ENCODE peak calls at places on chromosomes 16 and 17, in five cellular contexts. H is neural progenitor cell, A is heart left ventricle, Z is progenitor cell of endocrine pancreas, U is RWPE1. V is an unnamed sample.
A peak's percentile ranks its signal among the peaks of the same experiment; 100 is the strongest.

GRCh38 chr17:38844261-38844757 is 9.2 kb downstream of the RPL23 start:
- DNase-seq in U (no peak), Z (no peak), H (no peak), A (no peak), V (no peak)

GRCh38 chr16:630024-630814 is 566 bp upstream of the WFIKKN1 start:
- DNase-seq in H (peak; percentile 72), U (no peak), A (no peak), Z (peak; percentile 31), V (no peak)

GRCh38 chr16:8679156-8679555 is 4.7 kb downstream of the ABAT start:
- DNase-seq in U (peak; percentile 51), H (no peak), A (no peak), Z (no peak), V (no peak)

GRCh38 chr16:74480150-74481029 is 59.1 kb upstream of the CLEC18B start:
- DNase-seq in H (peak; percentile 26), Z (no peak), U (peak; percentile 90), A (peak; percentile 19), V (no peak)

GRCh38 chr16:86881118-86881510 is 302.8 kb downstream of the FOXL1 start:
- DNase-seq in A (no peak), Z (no peak), H (no peak), U (no peak), V (no peak)

GRCh38 chr16:31460582-31461002 is 1.3 kb downstream of the ARMC5 start:
- DNase-seq in A (no peak), Z (no peak), U (no peak), H (peak; percentile 58), V (no peak)

GRCh38 chr16:19419691-19420060 is 2.0 kb downstream of the TMC5 start:
- DNase-seq in Z (no peak), U (peak; percentile 94), H (no peak), A (no peak), V (no peak)

GRCh38 chr17:29111816-29112499 is 68.2 kb downstream of the MYO18A start:
- DNase-seq in U (peak; percentile 55), A (peak; percentile 68), Z (peak; percentile 78), H (peak; percentile 77), V (peak; percentile 77)

GRCh38 chr17:2018716-2019490 is 6.2 kb downstream of the RTN4RL1 start:
- DNase-seq in Z (no peak), A (no peak), H (no peak), U (no peak), V (no peak)

GRCh38 chr16:11303405-11304138 is 22.4 kb upstream of the PRM1 start:
- DNase-seq in U (no peak), H (no peak), Z (no peak), A (no peak), V (no peak)

GRCh38 chr16:12907670-12908233 is 6.4 kb downstream of the SHISA9 start:
- DNase-seq in U (no peak), H (peak; percentile 58), Z (no peak), A (no peak), V (no peak)

GRCh38 chr17:80995131-80995530 is 3.5 kb downstream of the CHMP6 start:
- DNase-seq in Z (no peak), A (no peak), H (no peak), U (no peak), V (no peak)

GRCh38 chr17:42097691-42098661 is at the start of gene ZNF385C:
- DNase-seq in Z (no peak), U (no peak), H (peak; percentile 69), A (no peak), V (peak; percentile 71)

GRCh38 chr17:20562587-20562986 is 16.9 kb upstream of the CDRT15L2 start:
- DNase-seq in Z (no peak), H (no peak), U (no peak), A (no peak), V (no peak)

GRCh38 chr17:59423137-59423703 is 91.8 kb downstream of the YPEL2 start:
- DNase-seq in A (peak; percentile 42), U (no peak), H (no peak), Z (no peak), V (no peak)

GRCh38 chr16:425082-425718 is at the start of gene RAB11FIP3:
- DNase-seq in H (peak; percentile 91), A (peak; percentile 90), U (peak; percentile 80), Z (peak; percentile 70), V (peak; percentile 99)

GRCh38 chr17:28698253-28698941 is 13.3 kb downstream of the PROCA1 start:
- DNase-seq in A (no peak), H (no peak), U (no peak), Z (no peak), V (no peak)

DNA sequence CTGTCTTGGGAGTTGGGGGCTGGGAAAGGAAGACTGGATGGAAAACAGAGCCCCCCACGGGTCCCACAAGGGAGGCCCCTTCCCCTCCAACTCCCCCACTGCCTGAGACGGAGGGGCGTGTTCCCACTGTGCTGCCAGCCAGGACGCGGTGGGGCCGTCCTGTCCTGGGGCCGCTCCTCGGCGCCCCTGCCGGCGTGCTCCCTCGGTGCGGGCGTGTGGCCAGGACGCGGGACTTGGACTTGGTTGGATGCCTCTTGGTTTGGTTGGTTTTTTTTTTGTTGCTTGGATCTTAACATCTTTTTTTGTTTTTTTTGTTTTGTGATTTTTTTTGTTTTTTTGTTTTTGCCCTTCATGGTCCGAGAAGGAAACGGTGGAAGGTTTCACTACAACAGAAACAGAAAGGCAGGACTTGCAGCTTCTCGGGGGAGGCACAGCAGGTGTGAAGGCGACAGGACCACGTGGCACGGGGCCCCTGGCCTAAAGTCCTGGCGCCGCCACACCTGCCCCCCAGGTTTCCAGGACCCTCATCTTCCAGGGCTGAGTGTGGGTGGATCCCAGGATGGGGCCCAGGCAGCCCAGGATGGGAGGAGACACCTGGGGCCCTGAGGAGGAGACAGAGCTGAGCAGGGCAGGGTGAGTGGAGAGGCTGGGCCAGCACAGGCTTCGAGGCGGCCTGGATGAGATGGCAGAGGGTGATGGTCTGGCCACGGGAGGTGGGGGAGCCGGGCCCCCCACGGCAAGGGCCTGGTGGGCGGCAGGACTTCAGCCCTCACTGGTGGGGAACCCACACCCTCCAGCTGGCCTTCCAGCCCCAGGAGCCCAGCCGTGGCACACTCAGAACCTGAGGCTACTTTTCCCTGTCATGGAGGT is 16.1 kb downstream of the ENGASE start:
- DNase-seq in Z (no peak), A (no peak), U (no peak), H (no peak), V (no peak)
- TF ChIP-seq CTCF in Z (no peak), A (peak; percentile 15), U (peak; percentile 77), H (no peak), V (no peak)

GRCh38 chr16:65123846-65124513 is 2.1 kb upstream of the CDH11 start:
- DNase-seq in A (no peak), H (peak; percentile 14), U (no peak), Z (no peak), V (no peak)

GRCh38 chr16:65122974-65123845 is 1.3 kb upstream of the CDH11 start:
- DNase-seq in A (peak; percentile 52), Z (no peak), H (peak; percentile 69), U (peak; percentile 16), V (no peak)

GRCh38 chr16:65120811-65121721 is 797 bp downstream of the CDH11 start:
- DNase-seq in H (peak; percentile 59), U (no peak), A (peak; percentile 32), Z (peak; percentile 27), V (no peak)

GRCh38 chr16:65122724-65122973 is 786 bp upstream of the CDH11 start:
- DNase-seq in H (no peak), U (no peak), A (no peak), Z (no peak), V (no peak)

GRCh38 chr16:65121870-65122723 is at the start of gene CDH11:
- DNase-seq in H (peak; percentile 93), A (peak; percentile 69), U (peak; percentile 50), Z (peak; percentile 29), V (no peak)
- TF ChIP-seq CTCF in H (peak; percentile 49), A (no peak), U (peak; percentile 49), Z (peak; percentile 38), V (no peak)

GRCh38 chr16:48117217-48118105 is 38.3 kb downstream of the ABCC12 start:
- DNase-seq in Z (peak; percentile 85), U (peak; percentile 42), H (peak; percentile 89), A (peak; percentile 27), V (peak; percentile 69)
- TF ChIP-seq CTCF in Z (peak; percentile 99), U (peak; percentile 48), H (peak; percentile 99), A (peak; percentile 57), V (peak; percentile 69)

DNA sequence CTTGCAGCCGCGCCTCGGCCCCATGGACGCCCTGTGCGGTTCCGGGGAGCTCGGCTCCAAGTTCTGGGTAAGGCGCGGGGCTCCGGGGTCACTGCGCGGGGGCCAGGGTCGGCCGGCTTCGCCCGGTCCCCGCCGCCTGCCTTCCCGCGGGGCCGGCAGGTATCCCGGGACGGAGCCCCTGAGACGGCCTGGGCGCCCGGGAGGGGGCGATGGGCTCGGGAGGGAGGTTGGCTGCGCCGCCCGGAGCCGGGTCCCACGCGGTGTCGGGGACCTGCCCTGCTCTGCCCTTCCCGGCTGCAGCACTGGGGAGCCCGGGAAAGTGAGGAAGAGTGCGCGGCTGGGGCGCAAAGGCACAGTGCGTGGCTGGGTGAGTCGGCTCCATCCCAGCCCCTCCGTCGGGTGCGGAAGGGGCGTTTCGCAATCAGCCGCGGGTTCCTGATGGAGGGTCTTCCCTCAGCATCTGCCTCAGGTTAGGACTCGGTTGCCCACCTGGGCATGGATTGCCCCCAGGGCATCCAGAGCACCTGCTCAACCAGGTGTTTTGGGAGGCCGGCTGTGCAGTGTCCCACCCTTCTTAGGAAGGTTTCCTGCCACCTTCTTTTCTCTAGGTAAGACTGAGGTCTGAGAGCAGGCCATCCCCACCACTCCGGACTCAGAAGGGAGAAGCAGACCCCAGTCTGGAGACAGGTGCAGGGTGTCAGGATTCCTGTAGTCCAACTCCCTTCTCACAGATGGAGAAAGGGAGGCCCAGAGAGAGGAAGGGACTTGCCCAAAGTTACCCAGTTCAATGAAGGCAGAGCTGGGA is 436 bp downstream of the ABCC3 start:
- DNase-seq in Z (no peak), U (no peak), H (peak; percentile 54), A (no peak), V (no peak)
- TF ChIP-seq CTCF in Z (peak; percentile 21), U (no peak), H (peak; percentile 23), A (no peak), V (no peak)

DNA sequence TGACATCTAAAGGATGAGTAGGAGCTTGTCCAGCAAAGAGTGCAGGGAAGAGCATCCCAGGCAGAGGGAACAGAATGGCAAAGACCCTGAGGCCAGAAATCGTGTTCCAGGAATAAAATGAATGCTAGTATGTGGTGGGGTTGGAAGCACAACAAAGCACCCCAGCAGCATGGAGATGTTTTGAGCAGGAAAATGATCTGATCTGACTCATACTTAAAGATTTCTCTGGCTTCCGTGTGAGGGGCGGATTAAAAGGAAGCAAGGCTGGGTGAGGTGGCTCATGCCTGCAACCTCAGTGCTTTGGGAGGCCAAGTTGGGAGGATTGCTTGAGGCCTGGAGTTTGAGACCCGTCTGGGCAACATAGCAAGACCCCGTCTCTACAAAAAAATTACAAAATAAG is 2.3 kb downstream of the SLC5A11 start:
- DNase-seq in A (no peak), U (no peak), H (no peak), Z (no peak), V (no peak)
- TF ChIP-seq CTCF in A (no peak), U (no peak), H (no peak), Z (no peak), V (no peak)